ENCODE peak calls at places on chromosomes 7 and 10, in four cellular contexts. D is body of pancreas; V is occipital lobe; A is stimulated activated CD4-positive, alpha-beta T cell treated with anti-CD3 and anti-CD28 coated beads, Interleukin-1b, Interleukin-23, amount 100 ng/mL, for 24 hours. W is an unnamed sample.

GRCh38 chr10:97708976-97709745 is 4.4 kb upstream of the MARVELD1 start:
- DNase-seq in A (no peak), V (no peak), D (peak; percentile 71), W (peak; percentile 25)

GRCh38 chr7:111107989-111108388 is 17.1 kb downstream of the LRRN3 start:
- DNase-seq in A (no peak), V (no peak), D (no peak), W (no peak)

GRCh38 chr7:107948645-107949442 is 54.1 kb downstream of the LAMB1 start:
- DNase-seq in A (no peak), D (no peak), V (no peak), W (no peak)

GRCh38 chr7:140322759-140323158 is 75.6 kb downstream of the SLC37A3 start:
- DNase-seq in A (no peak), V (no peak), D (no peak), W (no peak)

GRCh38 chr10:99540673-99541531 is 8.2 kb downstream of the NKX2-3 start:
- DNase-seq in V (no peak), D (peak; percentile 49), A (no peak), W (no peak)

GRCh38 chr10:4511559-4511958 is 314.4 kb upstream of the AKR1E2 start:
- DNase-seq in V (no peak), A (no peak), D (no peak), W (no peak)

GRCh38 chr7:147509052-147509480 is 1081.5 kb upstream of the C7orf33 start:
- DNase-seq in V (no peak), D (no peak), A (no peak), W (no peak)

GRCh38 chr10:22682237-22683192 is 31.9 kb downstream of the PIP4K2A start:
- DNase-seq in D (no peak), A (no peak), V (no peak), W (peak; percentile 48)

GRCh38 chr10:114167985-114168384 is 6.0 kb downstream of the CCDC186 start:
- DNase-seq in A (no peak), D (no peak), V (no peak), W (no peak)

GRCh38 chr10:19730071-19730470 is 86.2 kb upstream of the PLXDC2 start:
- DNase-seq in A (no peak), V (no peak), D (no peak), W (no peak)

GRCh38 chr10:60666221-60666620 is 112.1 kb upstream of the CDK1 start:
- DNase-seq in A (no peak), V (no peak), D (no peak), W (no peak)

GRCh38 chr7:151194188-151194587 is 7.1 kb upstream of the ASB10 start:
- DNase-seq in D (no peak), V (no peak), A (no peak), W (no peak)

GRCh38 chr10:18582803-18583202 is 68.6 kb downstream of the NSUN6 start:
- DNase-seq in V (no peak), A (no peak), D (no peak), W (no peak)

GRCh38 chr7:43872401-43873165 is 3.3 kb upstream of the MRPS24 start:
- DNase-seq in A (no peak), D (no peak), V (no peak), W (no peak)